ENCODE peak calls at places on chromosomes 13 and 19, in eight cellular contexts. One of them, this sample, is unnamed.
A peak's percentile ranks its signal among the peaks of the same experiment; 100 is the strongest.

GRCh38 chr13:86892330-86892729 is 778.8 kb upstream of the SLITRK5 start:
- DNase-seq in hepatocyte: no peak
- DNase-seq in Calu3: no peak
- DNase-seq in NB4: no peak
- DNase-seq in AG10803: no peak
- DNase-seq in cardiac fibroblast: no peak
- DNase-seq in upper lobe of left lung: no peak
- DNase-seq in fibroblast of pulmonary artery: no peak
- DNase-seq in this sample: no peak

GRCh38 chr19:33344210-33344609 is 29.3 kb upstream of the CEBPG start:
- DNase-seq in cardiac fibroblast: peak; percentile 21
- DNase-seq in AG10803: peak; percentile 21
- DNase-seq in Calu3: no peak
- DNase-seq in fibroblast of pulmonary artery: peak; percentile 11
- DNase-seq in NB4: no peak
- DNase-seq in upper lobe of left lung: no peak
- DNase-seq in hepatocyte: no peak
- DNase-seq in this sample: no peak

GRCh38 chr13:38045278-38046048 is 175.9 kb upstream of the TRPC4 start:
- DNase-seq in cardiac fibroblast: peak; percentile 69
- DNase-seq in Calu3: peak; percentile 23
- DNase-seq in fibroblast of pulmonary artery: peak; percentile 71
- DNase-seq in NB4: peak; percentile 52
- DNase-seq in upper lobe of left lung: no peak
- DNase-seq in hepatocyte: peak; percentile 38
- DNase-seq in AG10803: peak; percentile 22
- DNase-seq in this sample: no peak

GRCh38 chr13:52459668-52460067 is 4.4 kb downstream of the CKAP2 start:
- DNase-seq in Calu3: no peak
- DNase-seq in upper lobe of left lung: no peak
- DNase-seq in cardiac fibroblast: peak; percentile 78
- DNase-seq in AG10803: peak; percentile 36
- DNase-seq in NB4: no peak
- DNase-seq in fibroblast of pulmonary artery: peak; percentile 48
- DNase-seq in hepatocyte: no peak
- DNase-seq in this sample: no peak

GRCh38 chr13:45021250-45021649 is 31.9 kb downstream of the GPALPP1 start:
- DNase-seq in NB4: no peak
- DNase-seq in cardiac fibroblast: no peak
- DNase-seq in fibroblast of pulmonary artery: no peak
- DNase-seq in hepatocyte: no peak
- DNase-seq in upper lobe of left lung: no peak
- DNase-seq in Calu3: no peak
- DNase-seq in AG10803: peak; percentile 9
- DNase-seq in this sample: no peak

GRCh38 chr13:53123536-53123935 is 94.9 kb downstream of the OLFM4 start:
- DNase-seq in Calu3: no peak
- DNase-seq in fibroblast of pulmonary artery: no peak
- DNase-seq in cardiac fibroblast: no peak
- DNase-seq in hepatocyte: no peak
- DNase-seq in AG10803: no peak
- DNase-seq in upper lobe of left lung: no peak
- DNase-seq in NB4: no peak
- DNase-seq in this sample: no peak

GRCh38 chr13:41345921-41346589 is 35.0 kb downstream of the NAA16 start:
- DNase-seq in Calu3: no peak
- DNase-seq in upper lobe of left lung: no peak
- DNase-seq in hepatocyte: no peak
- DNase-seq in AG10803: no peak
- DNase-seq in cardiac fibroblast: no peak
- DNase-seq in NB4: no peak
- DNase-seq in fibroblast of pulmonary artery: peak; percentile 76
- DNase-seq in this sample: no peak

GRCh38 chr13:113586661-113587479 is 2.3 kb downstream of the TFDP1 start:
- DNase-seq in AG10803: no peak
- DNase-seq in cardiac fibroblast: no peak
- DNase-seq in hepatocyte: no peak
- DNase-seq in Calu3: no peak
- DNase-seq in upper lobe of left lung: no peak
- DNase-seq in fibroblast of pulmonary artery: no peak
- DNase-seq in NB4: peak; percentile 71
- DNase-seq in this sample: no peak

GRCh38 chr19:53196777-53197396 is 3.7 kb upstream of the ZNF665 start:
- DNase-seq in NB4: peak; percentile 91
- DNase-seq in fibroblast of pulmonary artery: peak; percentile 91
- DNase-seq in hepatocyte: peak; percentile 99
- DNase-seq in upper lobe of left lung: peak; percentile 99
- DNase-seq in cardiac fibroblast: peak; percentile 93
- DNase-seq in AG10803: peak; percentile 88
- DNase-seq in Calu3: peak; percentile 96
- DNase-seq in this sample: peak; percentile 95

GRCh38 chr19:19554074-19555023 is 16.3 kb downstream of the CILP2 start:
- DNase-seq in fibroblast of pulmonary artery: peak; percentile 47
- DNase-seq in AG10803: peak; percentile 40
- DNase-seq in upper lobe of left lung: peak; percentile 65
- DNase-seq in NB4: peak; percentile 70
- DNase-seq in hepatocyte: peak; percentile 53
- DNase-seq in cardiac fibroblast: peak; percentile 54
- DNase-seq in Calu3: peak; percentile 48
- DNase-seq in this sample: peak; percentile 60

GRCh38 chr19:5351731-5352228 is 11.2 kb upstream of the PTPRS start:
- DNase-seq in cardiac fibroblast: no peak
- DNase-seq in Calu3: no peak
- DNase-seq in hepatocyte: no peak
- DNase-seq in NB4: no peak
- DNase-seq in upper lobe of left lung: no peak
- DNase-seq in AG10803: no peak
- DNase-seq in fibroblast of pulmonary artery: no peak
- DNase-seq in this sample: no peak

GRCh38 chr19:5352229-5352763 is 11.7 kb upstream of the PTPRS start:
- DNase-seq in cardiac fibroblast: no peak
- DNase-seq in hepatocyte: no peak
- DNase-seq in upper lobe of left lung: no peak
- DNase-seq in Calu3: no peak
- DNase-seq in NB4: no peak
- DNase-seq in AG10803: no peak
- DNase-seq in fibroblast of pulmonary artery: peak; percentile 13
- DNase-seq in this sample: no peak

GRCh38 chr19:5343848-5344247 is 3.2 kb upstream of the PTPRS start:
- DNase-seq in hepatocyte: no peak
- DNase-seq in AG10803: peak; percentile 81
- DNase-seq in NB4: no peak
- DNase-seq in cardiac fibroblast: peak; percentile 40
- DNase-seq in Calu3: no peak
- DNase-seq in fibroblast of pulmonary artery: peak; percentile 40
- DNase-seq in upper lobe of left lung: no peak
- DNase-seq in this sample: no peak

GRCh38 chr19:5345895-5346386 is 5.3 kb upstream of the PTPRS start:
- DNase-seq in Calu3: peak; percentile 55
- DNase-seq in AG10803: peak; percentile 39
- DNase-seq in hepatocyte: no peak
- DNase-seq in fibroblast of pulmonary artery: peak; percentile 67
- DNase-seq in cardiac fibroblast: peak; percentile 75
- DNase-seq in upper lobe of left lung: no peak
- DNase-seq in NB4: peak; percentile 67
- DNase-seq in this sample: no peak

DNA sequence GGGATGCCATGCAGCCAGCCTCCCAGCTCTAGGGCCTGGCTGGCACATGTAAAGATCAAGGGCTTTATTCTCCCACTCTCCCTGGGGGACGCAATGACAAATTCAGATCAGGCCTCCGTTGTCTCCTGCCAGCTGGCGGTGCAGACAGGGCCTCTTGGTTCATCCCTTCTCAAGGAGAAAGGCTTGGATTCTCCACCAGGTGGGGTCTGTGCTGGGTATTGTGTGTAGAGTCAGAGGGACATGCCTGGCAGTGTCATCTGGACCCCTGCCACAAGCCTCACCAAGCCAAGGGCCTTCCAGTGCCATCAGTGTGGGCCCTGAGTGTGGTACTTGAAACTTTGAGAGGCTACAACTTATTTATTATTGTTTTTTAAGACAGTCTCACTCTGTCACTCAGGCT is 8.4 kb upstream of the PTPRS start:
- DNase-seq in fibroblast of pulmonary artery: no peak
- DNase-seq in NB4: no peak
- DNase-seq in AG10803: no peak
- DNase-seq in upper lobe of left lung: no peak
- DNase-seq in Calu3: peak; percentile 12
- DNase-seq in cardiac fibroblast: no peak
- DNase-seq in hepatocyte: no peak
- DNase-seq in this sample: no peak
- TF ChIP-seq CTCF in fibroblast of pulmonary artery: no peak
- TF ChIP-seq CTCF in NB4: no peak
- TF ChIP-seq CTCF in AG10803: no peak
- TF ChIP-seq CTCF in upper lobe of left lung: no peak
- TF ChIP-seq CTCF in Calu3: no peak
- TF ChIP-seq CTCF in cardiac fibroblast: no peak
- TF ChIP-seq CTCF in hepatocyte: no peak
- TF ChIP-seq CTCF in this sample: no peak

DNA sequence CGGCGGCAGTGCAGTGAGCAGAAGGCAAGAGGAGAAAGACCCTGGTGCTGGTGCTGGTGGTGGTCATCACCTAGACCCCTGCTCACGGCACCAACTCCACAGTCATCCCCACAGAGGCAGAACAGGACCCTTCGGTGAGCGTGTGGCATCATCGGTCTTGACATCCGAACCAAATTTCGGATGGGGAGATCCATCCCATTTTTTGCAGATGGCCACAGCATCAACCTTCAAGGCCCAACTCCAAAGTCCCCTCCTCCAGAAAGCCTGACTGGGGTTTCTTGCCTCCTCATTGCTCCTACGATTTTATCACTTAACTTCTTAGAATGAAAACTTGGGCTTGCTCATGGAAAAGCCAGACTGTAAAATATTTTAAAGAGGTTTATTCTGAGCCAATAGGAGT is 8.7 kb upstream of the KLK12 start:
- DNase-seq in AG10803: no peak
- DNase-seq in cardiac fibroblast: no peak
- DNase-seq in NB4: no peak
- DNase-seq in upper lobe of left lung: no peak
- DNase-seq in Calu3: no peak
- DNase-seq in fibroblast of pulmonary artery: no peak
- DNase-seq in hepatocyte: no peak
- DNase-seq in this sample: no peak
- TF ChIP-seq CTCF in AG10803: no peak
- TF ChIP-seq CTCF in cardiac fibroblast: no peak
- TF ChIP-seq CTCF in NB4: no peak
- TF ChIP-seq CTCF in upper lobe of left lung: no peak
- TF ChIP-seq CTCF in Calu3: no peak
- TF ChIP-seq CTCF in fibroblast of pulmonary artery: no peak
- TF ChIP-seq CTCF in hepatocyte: no peak
- TF ChIP-seq CTCF in this sample: no peak

GRCh38 chr19:8511573-8512101 is 2.3 kb downstream of the ZNF414 start:
- DNase-seq in upper lobe of left lung: no peak
- DNase-seq in AG10803: no peak
- DNase-seq in Calu3: no peak
- DNase-seq in fibroblast of pulmonary artery: no peak
- DNase-seq in cardiac fibroblast: no peak
- DNase-seq in NB4: no peak
- DNase-seq in hepatocyte: peak; percentile 7
- DNase-seq in this sample: no peak
- TF ChIP-seq CTCF in upper lobe of left lung: no peak
- TF ChIP-seq CTCF in AG10803: no peak
- TF ChIP-seq CTCF in Calu3: no peak
- TF ChIP-seq CTCF in fibroblast of pulmonary artery: no peak
- TF ChIP-seq CTCF in cardiac fibroblast: no peak
- TF ChIP-seq CTCF in NB4: no peak
- TF ChIP-seq CTCF in hepatocyte: no peak
- TF ChIP-seq CTCF in this sample: no peak

GRCh38 chr13:74452176-74452575 is 318.0 kb upstream of the KLF12 start:
- DNase-seq in hepatocyte: no peak
- DNase-seq in cardiac fibroblast: peak; percentile 64
- DNase-seq in Calu3: no peak
- DNase-seq in upper lobe of left lung: no peak
- DNase-seq in NB4: no peak
- DNase-seq in AG10803: no peak
- DNase-seq in fibroblast of pulmonary artery: peak; percentile 58
- DNase-seq in this sample: no peak
- TF ChIP-seq CTCF in hepatocyte: no peak
- TF ChIP-seq CTCF in cardiac fibroblast: no peak
- TF ChIP-seq CTCF in Calu3: no peak
- TF ChIP-seq CTCF in upper lobe of left lung: no peak
- TF ChIP-seq CTCF in NB4: no peak
- TF ChIP-seq CTCF in AG10803: no peak
- TF ChIP-seq CTCF in fibroblast of pulmonary artery: no peak
- TF ChIP-seq CTCF in this sample: no peak

GRCh38 chr19:14381689-14382474 is 638 bp downstream of the ADGRE5 start:
- DNase-seq in hepatocyte: no peak
- DNase-seq in NB4: peak; percentile 75
- DNase-seq in upper lobe of left lung: peak; percentile 77
- DNase-seq in Calu3: peak; percentile 71
- DNase-seq in cardiac fibroblast: peak; percentile 70
- DNase-seq in fibroblast of pulmonary artery: peak; percentile 61
- DNase-seq in AG10803: peak; percentile 69
- DNase-seq in this sample: peak; percentile 72
- TF ChIP-seq CTCF in hepatocyte: no peak
- TF ChIP-seq CTCF in NB4: no peak
- TF ChIP-seq CTCF in upper lobe of left lung: no peak
- TF ChIP-seq CTCF in Calu3: no peak
- TF ChIP-seq CTCF in cardiac fibroblast: no peak
- TF ChIP-seq CTCF in fibroblast of pulmonary artery: no peak
- TF ChIP-seq CTCF in AG10803: peak; percentile 3
- TF ChIP-seq CTCF in this sample: no peak

DNA sequence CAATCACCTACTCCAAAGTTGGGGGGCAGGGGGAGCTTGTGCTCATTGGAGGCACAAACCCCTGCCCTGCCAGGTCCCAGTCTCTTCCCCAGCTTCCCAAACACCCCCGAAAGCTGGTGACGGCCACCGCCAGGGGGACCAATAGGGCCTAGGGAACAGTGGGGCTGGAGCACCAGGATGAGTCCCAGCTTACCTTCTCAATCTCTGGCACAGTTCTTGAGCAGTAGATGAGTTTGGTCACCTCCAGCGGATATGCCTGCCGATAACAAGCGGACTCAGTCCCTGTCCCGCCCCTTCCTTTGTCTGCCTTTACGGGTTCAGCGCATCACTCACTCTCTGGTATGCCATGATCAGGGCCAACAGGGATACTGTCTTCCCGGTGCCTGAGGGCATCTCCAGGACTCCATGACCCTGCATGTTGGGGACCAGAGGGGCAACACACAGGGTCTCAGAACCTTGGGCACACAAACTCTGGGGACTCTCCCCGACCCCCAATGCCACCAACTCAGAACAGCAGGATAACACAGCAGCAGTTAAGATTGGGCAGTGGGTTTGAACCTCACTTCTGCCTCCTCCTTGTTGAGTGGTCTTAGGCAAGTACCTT is 1.5 kb downstream of the ERCC2 start:
- DNase-seq in upper lobe of left lung: no peak
- DNase-seq in AG10803: no peak
- DNase-seq in NB4: no peak
- DNase-seq in fibroblast of pulmonary artery: no peak
- DNase-seq in cardiac fibroblast: no peak
- DNase-seq in Calu3: no peak
- DNase-seq in hepatocyte: no peak
- DNase-seq in this sample: no peak
- TF ChIP-seq CTCF in upper lobe of left lung: no peak
- TF ChIP-seq CTCF in AG10803: no peak
- TF ChIP-seq CTCF in NB4: no peak
- TF ChIP-seq CTCF in fibroblast of pulmonary artery: no peak
- TF ChIP-seq CTCF in cardiac fibroblast: no peak
- TF ChIP-seq CTCF in Calu3: no peak
- TF ChIP-seq CTCF in hepatocyte: no peak
- TF ChIP-seq CTCF in this sample: no peak